ENCODE peak calls at places on chromosomes 12 and 14, in ten cellular contexts. P is upper lobe of right lung; A is upper lobe of left lung; B is naive thymus-derived CD4-positive, alpha-beta T cell; X is Right ventricle myocardium superior; U is right cardiac atrium; K is K562; R is heart right ventricle; Z is naive B cell; W is foreskin keratinocyte. C is an unnamed sample.

GRCh38 chr12:7666595-7666994 is 887 bp upstream of the APOBEC1 start:
- ATAC-seq in P (no peak), A (no peak), B (no peak), X (no peak), U (no peak), K (no peak), R (no peak), Z (no peak), W (no peak), C (no peak)

GRCh38 chr14:68553326-68553725 is 239.5 kb downstream of the ZFP36L1 start:
- ATAC-seq in P (no peak), A (no peak), B (no peak), X (peak), U (peak), K (no peak), R (peak), Z (no peak), W (no peak), C (no peak)

GRCh38 chr12:13559318-13559978 is 362.9 kb downstream of the EMP1 start:
- ATAC-seq in P (no peak), A (no peak), B (no peak), X (no peak), U (no peak), K (no peak), R (no peak), Z (no peak), W (no peak), C (no peak)

GRCh38 chr14:92460916-92461579 is 52.5 kb upstream of the RIN3 start:
- ATAC-seq in P (peak), A (peak), B (peak), X (peak), U (peak), K (no peak), R (peak), Z (no peak), W (no peak), C (peak)

GRCh38 chr14:95683793-95684192 is 2.4 kb upstream of the TCL1B start:
- ATAC-seq in P (peak), A (peak), B (peak), X (no peak), U (no peak), K (no peak), R (no peak), Z (no peak), W (no peak), C (peak)

GRCh38 chr14:99064262-99064954 is 207.6 kb downstream of the BCL11B start:
- ATAC-seq in P (no peak), A (no peak), B (no peak), X (no peak), U (no peak), K (no peak), R (no peak), Z (no peak), W (peak), C (no peak)

GRCh38 chr14:69242311-69243224 is 17.4 kb upstream of the GALNT16 start:
- ATAC-seq in P (peak), A (peak), B (peak), X (peak), U (peak), K (peak), R (peak), Z (peak), W (peak), C (peak)

GRCh38 chr14:36675581-36675980 is 13.9 kb downstream of the PAX9 start:
- ATAC-seq in P (no peak), A (no peak), B (no peak), X (no peak), U (no peak), K (no peak), R (no peak), Z (no peak), W (no peak), C (no peak)

GRCh38 chr12:93361159-93361919 is 16.4 kb upstream of the NUDT4 start:
- ATAC-seq in P (peak), A (no peak), B (no peak), X (peak), U (peak), K (no peak), R (peak), Z (no peak), W (no peak), C (no peak)

GRCh38 chr12:22435583-22435982 is 101.1 kb upstream of the ST8SIA1 start:
- ATAC-seq in P (no peak), A (no peak), B (no peak), X (no peak), U (no peak), K (no peak), R (no peak), Z (no peak), W (no peak), C (peak)

GRCh38 chr12:100413006-100413405 is 56.1 kb downstream of the SLC17A8 start:
- ATAC-seq in P (no peak), A (no peak), B (no peak), X (no peak), U (no peak), K (no peak), R (no peak), Z (no peak), W (no peak), C (no peak)

GRCh38 chr12:76535170-76535569 is 24.4 kb downstream of the OSBPL8 start:
- ATAC-seq in P (no peak), A (no peak), B (no peak), X (no peak), U (no peak), K (no peak), R (no peak), Z (no peak), W (no peak), C (no peak)

GRCh38 chr12:31922341-31923062 is 36.7 kb upstream of the RESF1 start:
- ATAC-seq in P (no peak), A (no peak), B (no peak), X (no peak), U (no peak), K (no peak), R (no peak), Z (no peak), W (peak), C (peak)

GRCh38 chr12:121115530-121115929 is 17.1 kb upstream of the P2RX7 start:
- ATAC-seq in P (no peak), A (no peak), B (no peak), X (no peak), U (no peak), K (no peak), R (no peak), Z (no peak), W (no peak), C (no peak)

GRCh38 chr14:50213795-50214194 is 17.6 kb downstream of the SOS2 start:
- ATAC-seq in P (no peak), A (no peak), B (no peak), X (no peak), U (no peak), K (no peak), R (no peak), Z (no peak), W (no peak), C (no peak)

GRCh38 chr12:132133952-132134652 is 10.0 kb downstream of the DDX51 start:
- ATAC-seq in P (peak), A (no peak), B (no peak), X (peak), U (peak), K (peak), R (no peak), Z (no peak), W (peak), C (peak)

GRCh38 chr14:73753043-73753886 is 39.1 kb upstream of the PNMA1 start:
- ATAC-seq in P (peak), A (peak), B (peak), X (peak), U (peak), K (peak), R (peak), Z (peak), W (no peak), C (peak)

GRCh38 chr14:76990084-76990483 is 38.4 kb downstream of the IRF2BPL start:
- ATAC-seq in P (no peak), A (no peak), B (no peak), X (no peak), U (no peak), K (no peak), R (no peak), Z (no peak), W (no peak), C (no peak)

GRCh38 chr12:50636505-50636904 is 127.4 kb upstream of the ATF1 start:
- ATAC-seq in P (peak), A (no peak), B (no peak), X (no peak), U (peak), K (peak), R (no peak), Z (no peak), W (peak), C (no peak)

GRCh38 chr14:68899033-68899603 is 80.0 kb downstream of the ACTN1 start:
- ATAC-seq in P (peak), A (peak), B (peak), X (no peak), U (no peak), K (no peak), R (no peak), Z (no peak), W (no peak), C (no peak)

GRCh38 chr14:31760277-31760676 is 199.1 kb downstream of the NUBPL start:
- ATAC-seq in P (no peak), A (no peak), B (no peak), X (no peak), U (no peak), K (no peak), R (no peak), Z (no peak), W (no peak), C (no peak)

GRCh38 chr14:90425480-90425879 is 28.7 kb downstream of the CALM1 start:
- ATAC-seq in P (no peak), A (no peak), B (no peak), X (no peak), U (no peak), K (no peak), R (no peak), Z (no peak), W (no peak), C (no peak)

GRCh38 chr14:98957211-98958047 is 314.6 kb downstream of the BCL11B start:
- ATAC-seq in P (peak), A (peak), B (peak), X (peak), U (peak), K (no peak), R (peak), Z (no peak), W (peak), C (no peak)

GRCh38 chr12:11568155-11568761 is 81.2 kb upstream of the ETV6 start:
- ATAC-seq in P (no peak), A (no peak), B (no peak), X (no peak), U (no peak), K (no peak), R (no peak), Z (no peak), W (no peak), C (no peak)